ENCODE peak calls at places on chromosomes 6 and 20, in eight cellular contexts. L is heart right ventricle, D is thoracic aorta, T is cardiac muscle cell, R is body of pancreas, A is A549, F is HCT116, W is breast epithelium. S is an unnamed sample.

GRCh38 chr20:36467076-36467999 is 74.0 kb upstream of the MYL9 start:
- DNase-seq in W (no peak), A (peak; percentile 65), L (peak; percentile 65), F (no peak), D (no peak), R (peak; percentile 73), T (no peak), S (peak; percentile 76)

GRCh38 chr6:43181942-43182860 is at the start of gene CUL9:
- DNase-seq in F (peak; percentile 34), D (peak; percentile 36), T (peak; percentile 82), A (peak; percentile 66), W (peak; percentile 81), L (peak; percentile 90), R (peak; percentile 86), S (peak; percentile 92)

GRCh38 chr6:38776515-38776914 is 61.4 kb downstream of the DNAH8 start:
- DNase-seq in T (no peak), W (no peak), R (no peak), D (no peak), L (no peak), A (no peak), F (no peak), S (no peak)

GRCh38 chr20:62202676-62203377 is 17.3 kb downstream of the HRH3 start:
- DNase-seq in L (peak; percentile 9), T (no peak), F (no peak), D (no peak), A (no peak), R (no peak), W (no peak), S (peak; percentile 38)

GRCh38 chr6:72621243-72622093 is at the start of gene KCNQ5:
- DNase-seq in R (peak; percentile 2), L (no peak), A (peak; percentile 11), F (no peak), W (no peak), D (no peak), T (peak; percentile 27), S (peak; percentile 5)

GRCh38 chr20:58312836-58313235 is 3.3 kb downstream of the RAB22A start:
- DNase-seq in R (no peak), T (no peak), F (no peak), A (no peak), D (no peak), L (no peak), W (no peak), S (no peak)

GRCh38 chr6:45942953-45943352 is 72.7 kb downstream of the CLIC5 start:
- DNase-seq in W (no peak), D (no peak), F (no peak), L (no peak), R (no peak), T (no peak), A (no peak), S (no peak)

GRCh38 chr6:122610690-122611455 is 668 bp downstream of the PKIB start:
- DNase-seq in W (peak; percentile 68), T (peak; percentile 12), R (peak; percentile 80), A (peak; percentile 28), L (peak; percentile 18), F (peak; percentile 66), D (no peak), S (peak; percentile 76)

GRCh38 chr6:159184559-159184958 is 15.4 kb downstream of the FNDC1 start:
- DNase-seq in R (no peak), T (peak; percentile 67), D (no peak), W (no peak), A (no peak), L (no peak), F (no peak), S (no peak)

GRCh38 chr6:31308050-31308844 is 36.4 kb upstream of the HLA-C start:
- DNase-seq in D (no peak), A (peak; percentile 10), F (no peak), W (peak; percentile 76), T (no peak), L (peak; percentile 23), R (peak; percentile 94), S (peak; percentile 81)

GRCh38 chr20:15446373-15446772 is 1109.0 kb upstream of the FLRT3 start:
- DNase-seq in A (no peak), L (peak; percentile 11), R (peak; percentile 29), W (peak; percentile 54), D (no peak), T (no peak), F (no peak), S (no peak)

GRCh38 chr6:66057034-66057433 is 350.0 kb upstream of the EYS start:
- DNase-seq in D (no peak), T (no peak), A (no peak), L (no peak), W (no peak), R (no peak), F (no peak), S (no peak)

GRCh38 chr6:168618546-168619315 is 177.7 kb downstream of the SMOC2 start:
- DNase-seq in F (no peak), A (no peak), R (no peak), D (no peak), W (no peak), L (no peak), T (no peak), S (no peak)

DNA sequence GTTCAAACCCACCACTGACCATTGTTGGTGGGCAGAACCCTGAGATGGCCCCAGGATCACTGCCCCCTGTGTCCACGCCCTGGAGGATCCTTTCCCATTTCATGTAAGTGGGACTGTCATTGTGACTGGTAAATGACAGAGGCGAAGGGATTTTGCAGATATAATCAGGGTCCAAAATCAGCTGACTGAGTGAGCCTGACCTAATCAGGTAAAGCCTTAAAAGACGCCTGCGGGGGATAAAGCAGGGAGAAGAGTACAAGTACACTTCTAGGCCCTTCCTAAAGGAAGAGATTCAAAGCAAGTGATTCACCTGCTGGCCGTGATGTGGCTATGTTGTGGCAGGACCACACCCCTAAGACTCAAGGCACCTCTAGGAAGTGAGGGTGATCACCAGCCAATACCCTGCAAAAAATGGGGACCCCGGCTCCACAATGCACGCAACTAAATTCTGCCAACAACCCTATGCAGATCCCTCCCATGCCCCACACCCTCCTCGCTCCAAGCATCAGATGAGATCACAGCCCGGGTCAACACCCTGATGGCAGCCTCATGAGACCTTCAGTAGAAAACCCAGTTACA is 11.4 kb downstream of the PREX1 start:
- DNase-seq in W (no peak), D (no peak), L (no peak), A (no peak), F (no peak), T (no peak), R (no peak), S (no peak)
- H3K4me1 ChIP-seq in W (no peaks in the 10 kb centered on the region), D (peaks cover 17% of the 10 kb centered on the region), L (peaks cover 9% of the 10 kb centered on the region), A (no peaks in the 10 kb centered on the region), F (no peaks in the 10 kb centered on the region), T (no peaks in the 10 kb centered on the region), R (no peaks in the 10 kb centered on the region), S (no peaks in the 10 kb centered on the region)

GRCh38 chr6:106116125-106116524 is 30.0 kb downstream of the PRDM1 start:
- DNase-seq in F (no peak), A (no peak), L (peak; percentile 48), T (no peak), D (no peak), R (no peak), W (peak; percentile 80), S (no peak)
- H3K4me1 ChIP-seq in F (peaks cover 14% of the 10 kb centered on the region), A (no peaks in the 10 kb centered on the region), L (no peaks in the 10 kb centered on the region), T (peaks cover 4% of the 10 kb centered on the region), D (no peaks in the 10 kb centered on the region), R (no peaks in the 10 kb centered on the region), W (peaks cover 10% of the 10 kb centered on the region), S (peaks cover 4% of the 10 kb centered on the region)

GRCh38 chr6:28351493-28351925 is 1.8 kb downstream of the ZKSCAN3 start:
- DNase-seq in T (no peak), F (no peak), L (no peak), A (no peak), R (no peak), D (no peak), W (no peak), S (no peak)
- H3K4me1 ChIP-seq in T (peaks cover 18% of the 10 kb centered on the region), F (peaks cover 62% of the 10 kb centered on the region), L (peaks cover 28% of the 10 kb centered on the region), A (peaks cover 17% of the 10 kb centered on the region), R (peaks cover 38% of the 10 kb centered on the region), D (peaks cover 20% of the 10 kb centered on the region), W (peaks cover 4% of the 10 kb centered on the region), S (peaks cover 25% of the 10 kb centered on the region)

GRCh38 chr6:105162377-105162776 is 17.4 kb downstream of the POPDC3 start:
- DNase-seq in R (no peak), D (no peak), F (no peak), L (no peak), W (no peak), T (no peak), A (no peak), S (no peak)
- H3K4me1 ChIP-seq in R (no peaks in the 10 kb centered on the region), D (no peaks in the 10 kb centered on the region), F (no peaks in the 10 kb centered on the region), L (peaks cover 6% of the 10 kb centered on the region), W (no peaks in the 10 kb centered on the region), T (peaks cover 24% of the 10 kb centered on the region), A (peaks cover 9% of the 10 kb centered on the region), S (no peaks in the 10 kb centered on the region)

DNA sequence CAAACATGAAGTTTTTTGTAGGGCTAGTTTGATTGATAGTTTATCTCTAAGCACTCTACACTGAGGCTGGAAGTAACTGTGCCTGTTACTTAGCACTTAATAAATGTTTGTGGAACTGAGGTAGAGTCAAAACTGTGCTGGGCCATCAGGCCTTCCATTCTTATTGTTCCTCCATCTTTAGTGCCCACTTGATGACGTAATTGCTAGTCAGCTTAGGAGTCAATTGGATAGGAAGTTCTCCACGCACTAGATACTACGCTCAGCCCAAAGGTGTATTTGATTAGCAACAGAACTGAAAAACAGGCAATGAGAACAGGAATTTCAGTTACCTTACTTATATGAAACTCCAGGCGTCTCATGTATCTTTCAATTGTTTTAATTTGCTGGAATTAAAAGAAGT is 67.0 kb downstream of the RIPOR2 start:
- DNase-seq in T (no peak), W (no peak), R (no peak), D (no peak), L (no peak), A (no peak), F (no peak), S (no peak)
- H3K4me1 ChIP-seq in T (peaks cover 23% of the 10 kb centered on the region), W (no peaks in the 10 kb centered on the region), R (no peaks in the 10 kb centered on the region), D (no peaks in the 10 kb centered on the region), L (no peaks in the 10 kb centered on the region), A (no peaks in the 10 kb centered on the region), F (no peaks in the 10 kb centered on the region), S (no peaks in the 10 kb centered on the region)

DNA sequence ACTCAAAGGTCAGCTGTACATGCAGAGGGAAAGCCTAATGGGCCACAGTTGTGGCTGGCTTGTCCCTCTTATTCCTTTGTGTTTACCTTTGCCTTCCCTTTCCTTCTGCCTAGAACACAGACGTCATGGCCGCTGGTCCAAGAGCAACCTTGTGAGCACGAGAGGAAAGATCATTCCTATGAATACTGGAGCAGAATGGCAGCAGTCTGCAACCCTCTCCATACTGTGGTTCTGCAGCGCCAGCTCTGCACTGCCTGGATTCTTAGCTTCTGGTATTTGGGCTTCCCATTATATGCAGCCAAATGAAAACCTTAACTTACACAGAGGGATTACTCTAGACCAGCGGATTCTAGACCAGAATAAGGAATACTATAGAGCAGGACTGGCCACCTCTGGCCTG is 12.4 kb downstream of the TBC1D7 start:
- DNase-seq in T (no peak), R (no peak), D (no peak), F (no peak), L (no peak), W (no peak), A (no peak), S (no peak)
- H3K4me1 ChIP-seq in T (no peaks in the 10 kb centered on the region), R (no peaks in the 10 kb centered on the region), D (no peaks in the 10 kb centered on the region), F (no peaks in the 10 kb centered on the region), L (no peaks in the 10 kb centered on the region), W (no peaks in the 10 kb centered on the region), A (peaks cover 7% of the 10 kb centered on the region), S (no peaks in the 10 kb centered on the region)

S was measured in mucosa of descending colon.